ENCODE peak calls at places on chromosomes 6 and 20, in four cellular contexts. I is WERI-Rb-1, C is heart right ventricle, S is psoas muscle. X is an unnamed sample.

GRCh38 chr6:13354331-13355042 is 26.1 kb upstream of the TBC1D7 start:
- DNase-seq in S (no peak), C (no peak), I (no peak), X (no peak)

GRCh38 chr20:5172167-5172586 is 45.4 kb downstream of the CDS2 start:
- DNase-seq in S (no peak), I (no peak), C (no peak), X (no peak)

GRCh38 chr6:168468046-168468445 is 27.1 kb downstream of the SMOC2 start:
- DNase-seq in S (no peak), C (no peak), I (no peak), X (no peak)

GRCh38 chr20:1854246-1854645 is 41.0 kb upstream of the SIRPA start:
- DNase-seq in S (no peak), I (no peak), C (no peak), X (no peak)

GRCh38 chr6:7615611-7616383 is 25.8 kb downstream of the SNRNP48 start:
- DNase-seq in C (no peak), I (peak), S (no peak), X (no peak)

GRCh38 chr6:27650620-27651370 is 177.9 kb upstream of the ZNF184 start:
- DNase-seq in S (no peak), I (peak), C (no peak), X (no peak)

GRCh38 chr6:139597781-139598368 is 223.4 kb upstream of the CITED2 start:
- DNase-seq in I (no peak), C (peak), S (peak), X (no peak)

GRCh38 chr6:149236584-149236983 is 80.9 kb upstream of the TAB2 start:
- DNase-seq in C (no peak), I (no peak), S (no peak), X (no peak)

GRCh38 chr20:29756664-29757063 is 1500.8 kb upstream of the DEFB115 start:
- DNase-seq in C (no peak), S (no peak), I (no peak), X (no peak)

GRCh38 chr6:135871296-135871695 is 19.8 kb downstream of the PDE7B start:
- DNase-seq in I (no peak), S (no peak), C (no peak), X (no peak)

GRCh38 chr6:144406796-144407195 is 121.7 kb downstream of the UTRN start:
- DNase-seq in S (no peak), C (no peak), I (no peak), X (no peak)

GRCh38 chr6:169826697-169827096 is 75.3 kb downstream of the ERMARD start:
- DNase-seq in C (no peak), I (no peak), S (no peak), X (no peak)

GRCh38 chr6:37347177-37348145 is 6.3 kb upstream of the RNF8 start:
- DNase-seq in C (no peak), S (no peak), I (no peak), X (no peak)

DNA sequence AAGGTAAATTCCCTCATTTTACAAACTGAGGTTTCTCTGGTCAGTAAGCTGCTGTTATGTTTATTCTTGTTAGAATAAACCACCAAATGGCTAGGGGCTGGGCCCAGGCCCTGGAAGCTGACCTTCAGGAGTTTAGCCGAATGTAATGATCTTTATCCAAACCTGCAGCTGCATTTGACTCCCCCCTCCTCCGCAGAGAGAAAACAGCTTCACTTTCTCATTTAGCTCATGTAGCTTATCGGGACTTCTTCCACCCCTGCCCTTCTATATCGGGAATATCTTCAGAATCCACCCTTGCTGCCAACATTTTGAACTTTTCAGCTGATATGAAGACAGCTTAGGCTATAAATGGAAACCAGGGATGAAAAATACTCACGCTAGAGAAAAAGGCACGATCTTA is 102.6 kb downstream of the ZMYND8 start:
- DNase-seq in C (no peak), I (no peak), S (no peak), X (no peak)
- H3K27ac ChIP-seq in C (peak), I (no peak), S (no peak), X (no peak)

DNA sequence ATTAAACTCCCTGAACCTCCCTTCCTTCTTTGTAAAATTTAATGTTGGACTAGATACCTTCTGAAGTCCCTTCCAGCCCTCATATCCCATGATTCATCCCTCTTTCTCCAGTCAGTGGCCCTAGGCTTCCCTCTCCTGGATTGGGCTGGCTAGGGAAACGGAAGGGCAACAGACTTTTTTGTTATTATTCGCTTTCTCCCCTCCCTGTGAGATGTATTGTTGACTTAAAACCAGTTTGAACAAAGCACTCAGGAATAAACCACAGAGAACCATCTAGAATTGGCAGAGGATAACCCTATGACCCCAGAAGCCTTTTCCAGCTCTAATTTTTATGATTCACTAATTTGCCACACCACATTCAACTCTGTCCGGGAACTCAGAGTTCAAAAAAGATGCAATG is 239.7 kb upstream of the SUPT3H start:
- DNase-seq in C (no peak), I (no peak), S (no peak), X (no peak)
- H3K27ac ChIP-seq in C (no peak), I (no peak), S (no peak), X (no peak)

DNA sequence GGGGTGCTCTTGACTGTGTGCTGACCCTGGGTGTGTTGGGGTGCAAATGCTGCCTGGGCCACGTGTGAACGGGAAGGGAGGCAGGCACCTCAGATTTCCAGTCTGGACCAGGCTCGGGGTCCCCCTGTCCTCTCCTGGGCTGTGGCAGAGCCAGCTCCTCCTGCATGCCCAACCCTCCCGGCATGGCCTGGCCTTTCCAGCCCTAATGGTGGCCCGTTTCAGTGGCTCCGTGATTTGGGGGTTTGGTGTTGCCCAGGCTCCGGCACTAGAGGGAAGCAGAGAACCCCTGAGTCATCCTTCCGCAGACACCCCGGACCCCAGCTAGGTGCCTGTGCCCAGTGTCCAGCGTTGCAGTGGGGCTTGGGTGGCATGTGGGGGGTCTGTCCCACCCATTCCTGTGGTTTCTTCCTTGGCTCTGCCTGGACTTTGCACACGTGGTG is 9.1 kb downstream of the RBM38 start:
- DNase-seq in I (no peak), C (no peak), S (peak), X (no peak)
- H3K27ac ChIP-seq in I (no peak), C (peak), S (peak), X (no peak)

GRCh38 chr6:34238507-34239239 is 2.0 kb downstream of the HMGA1 start:
- DNase-seq in S (no peak), C (no peak), I (peak), X (no peak)

GRCh38 chr6:34239240-34239825 is 2.7 kb downstream of the HMGA1 start:
- DNase-seq in C (no peak), S (no peak), I (peak), X (no peak)

GRCh38 chr6:34241351-34242215 is 4.9 kb downstream of the HMGA1 start:
- DNase-seq in S (no peak), C (no peak), I (peak), X (no peak)

GRCh38 chr6:34240329-34241248 is 3.9 kb downstream of the HMGA1 start:
- DNase-seq in S (no peak), I (peak), C (no peak), X (no peak)

GRCh38 chr6:34239893-34240292 is 3.2 kb downstream of the HMGA1 start:
- DNase-seq in S (no peak), C (no peak), I (no peak), X (no peak)
- H3K27ac ChIP-seq in S (no peak), C (no peak), I (peak), X (no peak)

DNA sequence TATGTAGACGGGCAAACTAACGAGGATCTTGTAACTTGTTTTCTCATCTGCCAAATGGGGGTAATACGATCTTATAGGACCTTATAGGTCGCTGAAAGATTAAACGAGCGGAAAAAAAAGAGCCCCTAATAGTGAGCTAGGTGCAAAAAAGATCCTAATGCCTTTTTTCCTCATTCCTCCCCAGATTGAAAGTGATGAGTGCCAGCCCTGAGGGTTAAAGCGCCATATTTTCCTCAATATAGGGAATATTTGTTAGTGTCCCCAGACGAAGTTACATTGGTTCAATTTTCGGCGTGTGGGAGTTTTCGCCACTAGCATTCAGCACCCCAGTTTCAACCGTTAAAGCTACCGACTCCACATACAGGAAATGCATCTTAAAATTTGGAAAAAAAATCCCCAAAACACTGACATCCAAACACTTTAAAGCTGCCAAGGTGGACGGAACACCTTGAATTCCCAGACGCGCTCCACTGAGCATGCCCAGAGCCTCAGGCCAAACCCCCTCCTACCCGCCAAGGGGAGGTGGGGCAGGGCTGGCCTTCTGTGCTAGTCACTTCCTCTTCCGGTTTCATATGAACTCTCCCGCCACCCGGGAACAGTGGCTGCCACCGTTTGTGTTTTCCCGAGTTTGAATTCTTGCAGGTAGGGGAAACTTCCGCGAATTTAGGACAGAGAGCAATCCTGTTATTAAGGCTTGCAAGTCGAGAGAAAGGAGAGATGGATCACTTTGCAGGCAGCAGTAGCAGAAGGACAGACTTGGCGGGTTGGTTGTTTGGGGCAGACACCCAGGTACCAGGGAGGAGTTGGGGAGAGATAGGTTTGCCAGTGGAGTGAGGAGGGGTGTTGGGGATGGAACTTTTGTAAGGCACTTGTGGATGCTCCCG is at the start of gene PRIM2:
- DNase-seq in C (peak), I (peak), S (peak), X (peak)
- H3K27ac ChIP-seq in C (peak), I (peak), S (peak), X (peak)

DNA sequence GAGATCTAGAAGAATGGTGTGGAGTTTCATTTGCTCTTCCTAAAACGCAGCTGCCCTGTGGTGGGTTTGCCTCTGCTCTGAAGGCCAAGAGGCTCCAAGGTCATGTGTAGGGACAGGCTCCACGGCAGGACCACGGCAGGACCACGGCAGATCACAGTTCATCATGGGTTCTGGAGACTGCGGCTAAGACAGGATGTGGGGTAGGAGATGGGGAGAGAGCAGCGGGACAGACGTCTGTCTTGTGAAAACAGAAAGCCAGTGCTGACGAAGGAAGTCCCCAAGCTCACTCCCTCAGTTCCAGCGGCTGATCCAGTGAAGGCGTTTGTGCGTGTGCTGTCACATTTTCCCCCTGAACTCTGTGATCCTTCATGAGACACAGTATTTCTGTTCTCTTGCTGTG is 67.9 kb upstream of the PTGIS start:
- DNase-seq in I (no peak), C (no peak), S (no peak), X (no peak)
- H3K27ac ChIP-seq in I (no peak), C (peak), S (peak), X (no peak)

GRCh38 chr6:114216789-114217467 is 125.9 kb downstream of the HS3ST5 start:
- DNase-seq in S (peak), C (no peak), I (no peak), X (no peak)
- H3K27ac ChIP-seq in S (peak), C (no peak), I (no peak), X (no peak)